ENCODE peak calls at places on chromosome 4, in seven cellular contexts. L, S, D, B, T, G and C are unnamed samples.

GRCh38 chr4:38939150-38939549 is 71.5 kb downstream of the FAM114A1 start:
- DNase-seq in B (no peak), L (no peak), T (no peak), G (no peak), D (no peak), S (no peak), C (no peak)

GRCh38 chr4:101271516-101271915 is 75.8 kb downstream of the PPP3CA start:
- DNase-seq in G (no peak), T (no peak), D (no peak), L (no peak), B (no peak), S (no peak), C (no peak)

GRCh38 chr4:183335369-183335940 is 13.2 kb upstream of the CLDN24 start:
- DNase-seq in S (no peak), G (no peak), T (no peak), B (no peak), D (peak; percentile 84), L (no peak), C (no peak)

GRCh38 chr4:10123227-10124101 is 6.9 kb upstream of the WDR1 start:
- DNase-seq in G (no peak), T (no peak), L (no peak), D (no peak), B (no peak), S (no peak), C (no peak)

GRCh38 chr4:135385830-135386581 is 1184.4 kb upstream of the PABPC4L start:
- DNase-seq in B (no peak), T (no peak), D (no peak), G (no peak), S (no peak), L (no peak), C (no peak)

GRCh38 chr4:15885422-15885821 is 53.1 kb downstream of the FGFBP1 start:
- DNase-seq in L (no peak), T (no peak), S (no peak), G (no peak), D (no peak), B (no peak), C (no peak)

GRCh38 chr4:56976878-56977320 is 507 bp downstream of the NOA1 start:
- DNase-seq in S (peak; percentile 7), B (no peak), G (no peak), D (peak; percentile 56), L (no peak), T (peak; percentile 83), C (no peak)

GRCh38 chr4:108544504-108544903 is 75.9 kb upstream of the RPL34 start:
- DNase-seq in L (no peak), T (no peak), G (no peak), S (no peak), B (no peak), D (no peak), C (no peak)

GRCh38 chr4:18440527-18441215 is 419.1 kb upstream of the LCORL start:
- DNase-seq in S (no peak), D (no peak), T (no peak), G (no peak), L (no peak), B (no peak), C (no peak)

GRCh38 chr4:182225257-182225852 is 17.8 kb upstream of the TENM3 start:
- DNase-seq in S (no peak), D (no peak), B (no peak), L (no peak), G (no peak), T (no peak), C (no peak)

GRCh38 chr4:103773691-103774231 is 54.0 kb upstream of the TACR3 start:
- DNase-seq in D (no peak), S (no peak), T (no peak), G (no peak), L (no peak), B (no peak), C (no peak)

GRCh38 chr4:182548156-182548555 is 305.0 kb downstream of the TENM3 start:
- DNase-seq in T (no peak), B (no peak), G (no peak), L (no peak), S (no peak), D (no peak), C (no peak)

GRCh38 chr4:2334826-2335728 is 73.2 kb upstream of the MXD4 start:
- DNase-seq in T (no peak), D (no peak), B (no peak), L (no peak), S (no peak), G (no peak), C (peak; percentile 38)

GRCh38 chr4:100516225-100516624 is 1.6 kb downstream of the EMCN start:
- DNase-seq in S (no peak), B (no peak), T (no peak), G (no peak), L (no peak), D (no peak), C (no peak)

GRCh38 chr4:152033621-152034020 is 272.8 kb upstream of the GATB start:
- DNase-seq in B (no peak), S (no peak), T (no peak), G (no peak), D (no peak), L (no peak), C (no peak)

GRCh38 chr4:66564901-66565648 is 894.8 kb upstream of the EPHA5 start:
- DNase-seq in T (no peak), L (no peak), B (no peak), D (peak; percentile 52), S (no peak), G (no peak), C (no peak)

GRCh38 chr4:15373363-15373762 is 54.5 kb upstream of the C1QTNF7 start:
- DNase-seq in G (no peak), D (no peak), B (no peak), T (no peak), L (no peak), S (no peak), C (no peak)

GRCh38 chr4:147933316-147933715 is 201.4 kb downstream of the ARHGAP10 start:
- DNase-seq in L (no peak), B (no peak), S (no peak), G (peak; percentile 56), T (no peak), D (no peak), C (no peak)

GRCh38 chr4:149961876-149962597 is 116.2 kb upstream of the DCLK2 start:
- DNase-seq in B (no peak), G (no peak), D (peak; percentile 7), T (no peak), S (no peak), L (no peak), C (no peak)

GRCh38 chr4:147753047-147753446 is 21.2 kb downstream of the ARHGAP10 start:
- DNase-seq in L (no peak), G (no peak), D (no peak), T (no peak), B (no peak), S (no peak), C (no peak)

GRCh38 chr4:147787204-147787603 is 55.3 kb downstream of the ARHGAP10 start:
- DNase-seq in S (no peak), L (no peak), B (no peak), D (peak; percentile 41), T (no peak), G (no peak), C (no peak)

GRCh38 chr4:185472063-185472542 is 570 bp upstream of the CCDC110 start:
- DNase-seq in S (no peak), G (no peak), D (no peak), B (no peak), L (no peak), T (no peak), C (no peak)

GRCh38 chr4:35772291-35772690 is 472.0 kb downstream of the ARAP2 start:
- DNase-seq in D (no peak), L (no peak), B (no peak), T (no peak), S (no peak), G (no peak), C (no peak)

GRCh38 chr4:87807402-87807801 is 8.0 kb downstream of the IBSP start:
- DNase-seq in T (no peak), G (no peak), B (no peak), S (no peak), L (no peak), D (peak; percentile 22), C (no peak)

GRCh38 chr4:183012862-183013855 is 85.9 kb upstream of the WWC2 start:
- DNase-seq in S (no peak), T (no peak), B (no peak), D (no peak), L (no peak), G (no peak), C (no peak)

GRCh38 chr4:4582653-4583052 is 40.8 kb upstream of the STX18 start:
- DNase-seq in G (no peak), S (no peak), B (no peak), T (no peak), D (no peak), L (no peak), C (no peak)

GRCh38 chr4:3745886-3746656 is 20.1 kb upstream of the ADRA2C start:
- DNase-seq in D (no peak), T (no peak), L (no peak), G (no peak), B (no peak), S (no peak), C (no peak)

GRCh38 chr4:152983221-152983620 is 47.1 kb downstream of the FHDC1 start:
- DNase-seq in T (no peak), S (no peak), G (no peak), L (no peak), D (peak; percentile 55), B (no peak), C (no peak)

GRCh38 chr4:30822911-30823529 is 102.9 kb downstream of the PCDH7 start:
- DNase-seq in T (no peak), D (no peak), S (no peak), L (no peak), B (no peak), G (no peak), C (no peak)

GRCh38 chr4:112031712-112032328 is 113.4 kb upstream of the FAM241A start:
- DNase-seq in B (no peak), T (no peak), S (peak; percentile 27), G (no peak), D (peak; percentile 74), L (no peak), C (no peak)

GRCh38 chr4:76441881-76442280 is 6.9 kb downstream of the SHROOM3 start:
- DNase-seq in L (no peak), G (no peak), S (no peak), D (no peak), B (no peak), T (no peak), C (no peak)

GRCh38 chr4:683982-684571 is 4.9 kb downstream of the SLC49A3 start:
- DNase-seq in D (peak; percentile 79), S (no peak), L (no peak), G (no peak), T (peak; percentile 76), B (peak; percentile 46), C (no peak)